ENCODE peak calls at places on chromosome 22, in eight cellular contexts. O, N, X, B, H, K, I and Y are unnamed samples.

GRCh38 chr22:38124236-38124974 is 13.9 kb upstream of the BAIAP2L2 start:
- DNase-seq in N (no peak), O (no peak), I (no peak), H (no peak), B (no peak), K (no peak), X (no peak), Y (no peak)

GRCh38 chr22:19065298-19065859 is 56.8 kb downstream of the DGCR2 start:
- DNase-seq in X (peak), I (no peak), H (no peak), O (no peak), B (no peak), N (no peak), K (no peak), Y (no peak)

GRCh38 chr22:30855677-30856518 is 112.7 kb downstream of the MORC2 start:
- DNase-seq in O (no peak), I (no peak), H (no peak), N (no peak), X (peak), K (no peak), B (peak), Y (no peak)

GRCh38 chr22:44405661-44406060 is 92.4 kb downstream of the RTL6 start:
- DNase-seq in B (no peak), O (no peak), H (no peak), X (no peak), I (no peak), K (peak), N (no peak), Y (peak)

GRCh38 chr22:35051034-35051535 is 14.9 kb upstream of the ISX start:
- DNase-seq in X (no peak), H (no peak), K (no peak), O (no peak), N (no peak), B (no peak), I (no peak), Y (no peak)

GRCh38 chr22:45885941-45886395 is 91.0 kb downstream of the WNT7B start:
- DNase-seq in I (no peak), B (no peak), X (peak), O (no peak), N (no peak), K (peak), H (no peak), Y (peak)

GRCh38 chr22:26401726-26402125 is 27.3 kb upstream of the ASPHD2 start:
- DNase-seq in I (no peak), X (no peak), K (no peak), B (no peak), O (no peak), N (no peak), H (no peak), Y (no peak)

GRCh38 chr22:37312549-37313183 is 30.4 kb downstream of the CYTH4 start:
- DNase-seq in I (no peak), B (no peak), H (no peak), K (no peak), N (no peak), O (no peak), X (no peak), Y (no peak)

GRCh38 chr22:23066200-23067022 is 3.9 kb upstream of the GNAZ start:
- DNase-seq in X (peak), H (no peak), K (no peak), I (no peak), N (no peak), B (no peak), O (no peak), Y (no peak)

GRCh38 chr22:43884600-43885318 is 7.1 kb downstream of the PNPLA5 start:
- DNase-seq in X (no peak), H (peak), B (peak), I (no peak), N (peak), O (peak), K (peak), Y (peak)

GRCh38 chr22:33894036-33894435 is 26.2 kb downstream of the LARGE1 start:
- DNase-seq in H (no peak), I (no peak), B (no peak), O (no peak), K (no peak), N (no peak), X (no peak), Y (no peak)

GRCh38 chr22:33166206-33166605 is 108.0 kb upstream of the SYN3 start:
- DNase-seq in H (no peak), N (no peak), I (no peak), B (no peak), K (no peak), X (no peak), O (no peak), Y (no peak)

GRCh38 chr22:27952091-27952490 is 33.0 kb upstream of the PITPNB start:
- DNase-seq in X (no peak), K (no peak), O (no peak), H (no peak), B (peak), I (no peak), N (no peak), Y (no peak)

GRCh38 chr22:26660961-26661578 is 3.7 kb downstream of the MIAT start:
- DNase-seq in N (no peak), H (no peak), B (no peak), I (no peak), X (no peak), O (no peak), K (no peak), Y (no peak)

GRCh38 chr22:34861787-34862186 is 204.2 kb upstream of the ISX start:
- DNase-seq in B (no peak), O (no peak), H (peak), N (no peak), X (no peak), I (no peak), K (no peak), Y (no peak)

GRCh38 chr22:45290410-45290936 is 5.7 kb downstream of the UPK3A start:
- DNase-seq in H (no peak), I (no peak), N (peak), O (no peak), X (no peak), B (peak), K (no peak), Y (no peak)

GRCh38 chr22:19177164-19178064 is 1.1 kb downstream of the SLC25A1 start:
- DNase-seq in O (no peak), K (no peak), H (no peak), N (no peak), X (no peak), I (no peak), B (no peak), Y (no peak)

GRCh38 chr22:34592341-34592740 is 473.6 kb upstream of the ISX start:
- DNase-seq in K (no peak), I (no peak), X (no peak), H (no peak), N (no peak), O (no peak), B (no peak), Y (no peak)

GRCh38 chr22:45964926-45965564 is 11.9 kb downstream of the WNT7B start:
- DNase-seq in N (no peak), X (no peak), B (no peak), K (no peak), I (no peak), O (no peak), H (no peak), Y (no peak)

GRCh38 chr22:27726726-27727449 is 74.7 kb downstream of the MN1 start:
- DNase-seq in N (peak), K (no peak), X (peak), O (peak), I (no peak), B (peak), H (no peak), Y (no peak)

GRCh38 chr22:44933829-44934735 is 75.7 kb downstream of the PHF21B start:
- DNase-seq in K (no peak), I (no peak), B (no peak), H (no peak), O (no peak), N (peak), X (no peak), Y (no peak)

GRCh38 chr22:50732681-50733080 is 5.3 kb upstream of the ACR start:
- DNase-seq in X (no peak), O (no peak), H (no peak), I (no peak), B (no peak), N (no peak), K (no peak), Y (peak)

GRCh38 chr22:50734343-50734771 is 3.6 kb upstream of the ACR start:
- DNase-seq in K (peak), I (no peak), X (no peak), B (no peak), O (peak), N (no peak), H (no peak), Y (no peak)

GRCh38 chr22:50731811-50732624 is 6.0 kb upstream of the ACR start:
- DNase-seq in I (peak), K (peak), N (peak), B (peak), H (peak), O (no peak), X (peak), Y (peak)

GRCh38 chr22:50734986-50735738 is 2.8 kb upstream of the ACR start:
- DNase-seq in B (no peak), H (no peak), N (no peak), X (peak), K (no peak), O (peak), I (no peak), Y (no peak)

DNA sequence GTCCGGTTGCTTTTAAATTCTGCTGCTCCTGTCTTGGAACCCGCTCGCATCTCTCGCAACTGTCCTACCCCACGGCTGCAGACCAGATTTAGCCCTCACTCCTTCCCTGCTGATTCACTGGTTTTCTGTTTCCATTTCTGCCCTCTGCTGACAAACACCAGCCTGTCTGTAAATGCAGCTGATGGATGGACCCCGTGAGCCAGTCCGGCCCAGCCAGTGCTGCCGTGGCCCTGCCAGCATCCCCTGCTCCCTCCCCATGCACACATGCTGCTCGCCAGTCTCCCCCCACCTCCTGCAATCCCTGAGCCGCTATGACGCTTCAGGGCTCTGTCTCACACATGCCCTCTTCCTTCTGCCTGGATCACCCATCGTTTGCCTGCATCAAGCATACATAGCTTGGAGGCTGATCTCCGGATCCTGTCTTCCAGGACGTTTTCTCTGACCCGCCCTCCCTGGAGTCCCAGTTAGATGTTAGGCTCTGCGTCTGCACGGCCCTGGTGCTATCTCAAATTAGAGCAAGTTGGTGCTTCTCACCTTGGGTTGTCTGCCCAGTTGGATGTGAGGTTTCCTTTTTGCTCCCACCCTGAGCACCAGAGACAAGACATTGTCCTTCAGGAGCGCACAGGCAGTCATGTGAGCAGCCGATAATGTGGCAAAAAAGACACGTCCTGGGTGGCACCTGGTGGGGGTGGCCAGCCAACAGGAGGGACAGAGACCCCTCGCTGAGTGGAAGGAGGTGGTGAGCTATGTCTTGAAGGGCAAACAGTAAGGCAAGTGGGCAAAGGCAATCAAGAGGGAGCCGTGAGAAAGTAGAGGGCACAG is 4.3 kb upstream of the ACR start:
- DNase-seq in N (no peak), K (peak), X (peak), B (peak), O (peak), I (no peak), H (no peak), Y (peak)
- TF ChIP-seq CTCF in N (no peak), K (no peak), X (no peak), B (no peak), O (no peak), I (no peak), H (no peak), Y (peak)

DNA sequence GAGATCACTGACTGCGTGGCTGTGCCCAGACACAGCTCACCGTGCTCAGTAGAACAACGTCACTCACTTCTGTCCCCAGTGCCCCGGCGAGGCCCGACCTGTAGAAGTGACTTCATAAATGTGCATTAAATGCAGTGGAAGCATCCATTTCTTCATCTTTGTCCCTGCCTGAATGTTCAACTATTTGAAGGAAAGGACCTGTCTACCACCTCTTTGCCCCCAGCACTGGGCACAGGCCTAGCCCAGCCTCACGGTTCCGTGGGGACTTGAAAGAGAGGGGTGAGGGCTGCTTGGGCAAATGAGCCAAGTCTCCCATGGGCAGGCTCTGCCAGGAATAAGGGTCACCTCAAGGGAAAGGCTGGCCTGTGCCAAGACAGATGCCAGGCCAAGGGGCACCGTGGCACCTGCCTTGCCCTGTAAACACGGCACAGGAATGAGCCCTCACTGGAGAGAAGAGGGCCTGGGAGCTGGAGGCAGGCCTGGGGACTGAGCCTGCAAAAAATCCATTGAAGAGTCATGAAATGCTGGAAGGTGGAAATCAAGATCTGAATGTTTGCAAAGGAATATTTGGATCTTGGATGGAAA is 845.3 kb downstream of the BRD1 start:
- DNase-seq in B (no peak), N (no peak), K (no peak), O (no peak), X (peak), I (no peak), H (no peak), Y (no peak)
- TF ChIP-seq CTCF in B (no peak), N (no peak), K (no peak), O (no peak), X (no peak), I (no peak), H (no peak), Y (no peak)

GRCh38 chr22:17172172-17172833 is 13.2 kb upstream of the HDHD5 start:
- DNase-seq in I (no peak), B (no peak), X (no peak), O (peak), K (peak), N (peak), H (no peak), Y (peak)

GRCh38 chr22:17167486-17167885 is 8.4 kb upstream of the HDHD5 start:
- DNase-seq in O (no peak), H (no peak), B (no peak), N (no peak), X (peak), K (peak), I (no peak), Y (no peak)

GRCh38 chr22:17171313-17172171 is 12.5 kb upstream of the HDHD5 start:
- DNase-seq in O (peak), N (peak), H (peak), K (peak), I (peak), X (peak), B (peak), Y (peak)

GRCh38 chr22:17176715-17177114 is 17.6 kb upstream of the HDHD5 start:
- DNase-seq in X (no peak), K (no peak), I (no peak), N (no peak), B (no peak), H (no peak), O (no peak), Y (peak)

GRCh38 chr22:17171016-17171312 is 11.9 kb upstream of the HDHD5 start:
- DNase-seq in X (no peak), B (no peak), K (no peak), O (no peak), N (no peak), H (no peak), I (no peak), Y (no peak)
- TF ChIP-seq CTCF in X (no peak), B (peak), K (no peak), O (no peak), N (no peak), H (no peak), I (no peak), Y (no peak)

GRCh38 chr22:21652547-21653545 is 10.7 kb downstream of the SDF2L1 start:
- DNase-seq in B (no peak), X (no peak), K (no peak), I (no peak), O (no peak), N (peak), H (peak), Y (no peak)
- TF ChIP-seq CTCF in B (no peak), X (no peak), K (no peak), I (no peak), O (no peak), N (no peak), H (peak), Y (no peak)

GRCh38 chr22:46994265-46994664 is 231.8 kb downstream of the TBC1D22A start:
- DNase-seq in H (no peak), N (no peak), I (no peak), B (no peak), K (no peak), O (no peak), X (no peak), Y (no peak)

GRCh38 chr22:46993626-46994025 is 231.2 kb downstream of the TBC1D22A start:
- DNase-seq in K (peak), X (no peak), N (no peak), H (no peak), O (peak), B (no peak), I (no peak), Y (no peak)

GRCh38 chr22:46992121-46992731 is 229.8 kb downstream of the TBC1D22A start:
- DNase-seq in K (no peak), O (no peak), N (no peak), H (no peak), X (no peak), I (no peak), B (no peak), Y (no peak)

GRCh38 chr22:46991666-46992065 is 229.2 kb downstream of the TBC1D22A start:
- DNase-seq in I (no peak), N (no peak), B (no peak), O (no peak), X (no peak), H (no peak), K (no peak), Y (no peak)

GRCh38 chr22:46990937-46991520 is 228.6 kb downstream of the TBC1D22A start:
- DNase-seq in X (no peak), H (no peak), O (peak), I (no peak), N (no peak), B (no peak), K (no peak), Y (no peak)
- TF ChIP-seq CTCF in X (no peak), H (no peak), O (no peak), I (no peak), N (no peak), B (no peak), K (no peak), Y (no peak)

GRCh38 chr22:24106385-24107381 is 74.6 kb upstream of the SUSD2 start:
- DNase-seq in K (no peak), X (no peak), O (peak), B (peak), H (peak), I (peak), N (no peak), Y (no peak)
- TF ChIP-seq CTCF in K (no peak), X (peak), O (no peak), B (peak), H (peak), I (peak), N (no peak), Y (no peak)

DNA sequence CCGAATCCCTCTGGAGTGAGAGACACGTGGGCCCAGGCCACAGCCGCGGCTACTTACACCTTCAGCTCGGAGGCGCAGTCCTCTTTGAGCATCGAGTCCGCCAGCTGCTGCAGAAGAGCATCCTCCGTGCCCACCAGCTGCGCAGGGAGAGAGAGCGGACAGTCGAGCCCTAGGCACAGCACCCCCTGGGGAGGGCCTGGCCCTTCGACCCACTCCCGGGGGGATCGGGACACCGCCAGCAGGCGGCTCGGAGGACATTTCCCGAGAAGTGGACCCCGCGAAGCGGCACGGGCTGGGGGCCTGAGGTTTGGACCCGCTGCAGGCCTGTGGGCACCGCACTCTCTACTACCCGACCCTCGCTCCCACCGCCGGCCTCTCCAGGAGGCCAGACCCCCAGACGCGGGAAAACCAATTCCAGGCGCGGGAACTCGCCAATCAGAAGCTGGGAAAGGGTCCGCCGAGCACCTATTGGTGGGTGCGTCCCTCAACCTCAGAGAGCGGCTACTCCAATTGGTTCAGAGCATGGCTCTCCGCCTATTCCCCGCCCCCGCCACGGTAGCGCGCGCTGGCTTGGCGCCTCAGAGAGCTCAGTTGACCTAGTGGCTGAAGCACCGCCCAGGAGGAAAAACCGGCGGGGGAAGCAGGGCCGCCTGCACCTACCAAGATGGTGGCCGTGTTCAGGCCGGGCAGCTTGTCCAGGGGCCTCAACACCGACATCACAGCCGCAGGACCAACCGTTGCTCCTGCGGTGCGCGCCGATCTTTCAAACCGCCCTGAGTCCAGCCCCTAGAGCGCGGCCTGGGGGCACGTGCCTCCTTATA is at the start of gene CENPM:
- DNase-seq in I (peak), X (peak), N (peak), O (peak), K (peak), B (peak), H (peak), Y (peak)
- TF ChIP-seq CTCF in I (peak), X (no peak), N (no peak), O (no peak), K (no peak), B (peak), H (no peak), Y (no peak)